ENCODE peak calls at places on chromosomes 4 and X, in seven cellular contexts. B, P, M, K, T, F and S are unnamed samples.

GRCh38 chr4:153465145-153465544 is 1.0 kb upstream of the TMEM131L start:
- DNase-seq in P (no peak), K (no peak), M (no peak), F (no peak), B (peak), T (no peak), S (no peak)

GRCh38 chr4:19987746-19988145 is 264.0 kb upstream of the SLIT2 start:
- DNase-seq in P (peak), T (peak), K (peak), B (peak), M (no peak), F (peak), S (peak)

GRCh38 chr4:72971572-72971971 is 97.9 kb downstream of the COX18 start:
- DNase-seq in K (peak), P (peak), F (peak), M (no peak), T (peak), B (peak), S (peak)

GRCh38 chr4:42123071-42123644 is 29.3 kb downstream of the BEND4 start:
- DNase-seq in M (no peak), T (no peak), F (no peak), B (no peak), P (no peak), K (no peak), S (no peak)

GRCh38 chr4:155909615-155910226 is 6.2 kb downstream of the TDO2 start:
- DNase-seq in K (no peak), F (no peak), M (no peak), B (no peak), T (no peak), P (no peak), S (no peak)

GRCh38 chr4:37615059-37615719 is 71.0 kb downstream of the RELL1 start:
- DNase-seq in K (no peak), P (no peak), M (no peak), T (no peak), B (no peak), F (no peak), S (no peak)

GRCh38 chr4:67744561-67745283 is 9.5 kb downstream of the GNRHR start:
- DNase-seq in F (peak), P (no peak), T (no peak), K (peak), B (no peak), M (no peak), S (peak)

GRCh38 chrX:88613338-88613737 is 133.7 kb upstream of the CPXCR1 start:
- DNase-seq in B (no peak), F (no peak), K (peak), T (peak), P (no peak), M (no peak), S (no peak)

GRCh38 chr4:57195622-57196021 is 85.4 kb upstream of the IGFBP7 start:
- DNase-seq in B (no peak), T (no peak), P (no peak), M (no peak), K (no peak), F (no peak), S (no peak)

GRCh38 chrX:39874202-39874816 is 223.4 kb downstream of the BCOR start:
- DNase-seq in M (no peak), F (no peak), T (peak), P (no peak), K (no peak), B (no peak), S (peak)

GRCh38 chrX:110317079-110317819 is 636 bp downstream of the AMMECR1 start:
- DNase-seq in M (peak), F (no peak), T (peak), P (no peak), B (no peak), K (no peak), S (no peak)

GRCh38 chr4:154779362-154779947 is 1.6 kb upstream of the RBM46 start:
- DNase-seq in B (peak), T (peak), K (peak), M (no peak), F (peak), P (peak), S (peak)

GRCh38 chrX:10208953-10209352 is 52.2 kb downstream of the CLCN4 start:
- DNase-seq in T (no peak), B (no peak), P (no peak), K (no peak), F (no peak), M (no peak), S (no peak)

GRCh38 chr4:137253949-137254348 is 278.3 kb downstream of the PCDH18 start:
- DNase-seq in F (peak), B (peak), T (no peak), P (peak), M (no peak), K (peak), S (peak)

GRCh38 chr4:15688056-15688455 is 6.4 kb downstream of the FAM200B start:
- DNase-seq in T (no peak), P (no peak), F (no peak), B (no peak), M (no peak), K (no peak), S (no peak)

GRCh38 chr4:41204400-41204978 is 9.9 kb downstream of the APBB2 start:
- DNase-seq in T (peak), M (no peak), K (peak), B (peak), F (peak), P (no peak), S (peak)

GRCh38 chr4:36349904-36350554 is 68.6 kb downstream of the DTHD1 start:
- DNase-seq in K (no peak), M (no peak), P (no peak), T (no peak), F (no peak), B (no peak), S (no peak)

GRCh38 chr4:186760576-186760975 is 36.9 kb upstream of the FAT1 start:
- DNase-seq in B (peak), T (no peak), P (peak), M (no peak), F (peak), K (peak), S (peak)

GRCh38 chr4:26871611-26872010 is 11.0 kb downstream of the STIM2 start:
- DNase-seq in M (no peak), K (peak), P (no peak), T (no peak), F (peak), B (no peak), S (peak)

GRCh38 chrX:72268601-72269365 is 8.3 kb downstream of the RPS4X start:
- DNase-seq in T (no peak), B (peak), M (no peak), P (peak), K (peak), F (peak), S (peak)

GRCh38 chr4:8332038-8332857 is 62.7 kb downstream of the HTRA3 start:
- DNase-seq in B (no peak), K (no peak), T (no peak), F (no peak), M (no peak), P (no peak), S (no peak)

GRCh38 chrX:140764401-140764919 is 54.9 kb downstream of the LINC00632 start:
- DNase-seq in B (peak), P (no peak), K (peak), T (peak), M (peak), F (peak), S (peak)

GRCh38 chr4:127622923-127623754 is 9.6 kb upstream of the INTU start:
- DNase-seq in K (peak), M (peak), F (peak), B (peak), P (no peak), T (peak), S (no peak)

GRCh38 chrX:143854006-143854405 is 29.9 kb upstream of the UBE2NL start:
- DNase-seq in P (no peak), B (peak), T (no peak), M (no peak), K (peak), F (peak), S (peak)

GRCh38 chrX:54786972-54787371 is 11.1 kb downstream of the ITIH6 start:
- DNase-seq in K (no peak), B (no peak), T (no peak), F (no peak), M (no peak), P (no peak), S (no peak)

GRCh38 chrX:40065291-40066046 is 32.3 kb downstream of the BCOR start:
- DNase-seq in T (no peak), F (no peak), B (no peak), P (no peak), M (peak), K (no peak), S (no peak)

GRCh38 chrX:128021566-128021965 is 30.6 kb downstream of the ACTRT1 start:
- DNase-seq in F (no peak), M (no peak), P (no peak), B (no peak), K (no peak), T (peak), S (no peak)

GRCh38 chrX:57286507-57287251 is at the start of gene FAAH2:
- DNase-seq in T (peak), P (no peak), M (peak), K (no peak), B (no peak), F (no peak), S (no peak)

GRCh38 chrX:115939636-115940160 is 230.8 kb upstream of the AGTR2 start:
- DNase-seq in M (no peak), K (no peak), F (no peak), T (no peak), P (no peak), B (no peak), S (no peak)

GRCh38 chrX:148457279-148457678 is 43.1 kb upstream of the AFF2 start:
- DNase-seq in M (no peak), P (no peak), B (no peak), T (no peak), F (no peak), K (no peak), S (no peak)

GRCh38 chr4:137998666-137999429 is 243.3 kb downstream of the SLC7A11 start:
- DNase-seq in B (no peak), M (no peak), T (no peak), K (peak), F (peak), P (peak), S (peak)

GRCh38 chr4:150656882-150657281 is 74.9 kb downstream of the MAB21L2 start:
- DNase-seq in T (peak), M (no peak), P (no peak), B (no peak), K (peak), F (no peak), S (no peak)
- TF ChIP-seq CTCF in T (no peak), M (no peak), P (no peak), B (no peak), K (no peak), F (no peak), S (no peak)

GRCh38 chrX:17527135-17527701 is 152.2 kb downstream of the NHS start:
- DNase-seq in K (no peak), P (no peak), F (no peak), T (peak), M (peak), B (peak), S (no peak)

GRCh38 chrX:17525266-17525665 is 150.3 kb downstream of the NHS start:
- DNase-seq in K (no peak), B (no peak), M (no peak), P (no peak), F (peak), T (no peak), S (no peak)

GRCh38 chrX:17525762-17526555 is 151.0 kb downstream of the NHS start:
- DNase-seq in P (peak), B (peak), T (no peak), K (no peak), M (no peak), F (peak), S (no peak)

GRCh38 chrX:17529349-17529748 is 154.3 kb downstream of the NHS start:
- DNase-seq in F (no peak), T (no peak), K (no peak), P (no peak), B (no peak), M (no peak), S (no peak)

DNA sequence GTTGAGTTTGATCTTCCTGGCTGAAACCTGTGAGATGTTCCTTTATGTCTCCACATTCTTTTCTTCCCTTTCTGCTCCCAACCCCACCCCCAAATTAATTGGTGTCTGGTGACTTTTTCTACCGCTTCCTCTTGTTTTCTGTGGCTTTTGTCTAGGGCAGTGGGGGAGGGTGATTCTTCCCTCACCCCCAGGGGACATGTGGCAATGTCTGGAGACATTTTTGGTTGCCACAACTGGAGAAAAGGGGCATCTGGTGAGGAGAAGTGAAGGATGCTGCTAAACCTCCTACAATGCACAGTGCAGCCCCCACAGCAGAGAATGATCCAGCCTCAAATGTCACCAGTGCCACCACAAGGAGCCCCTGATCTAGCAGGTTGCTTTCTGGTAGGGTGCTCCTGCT is 152.9 kb downstream of the NHS start:
- DNase-seq in F (no peak), P (no peak), K (no peak), M (no peak), B (no peak), T (no peak), S (no peak)
- TF ChIP-seq CTCF in F (no peak), P (no peak), K (no peak), M (no peak), B (no peak), T (no peak), S (no peak)

GRCh38 chr4:146550161-146550560 is 28.4 kb upstream of the SLC10A7 start:
- DNase-seq in K (no peak), F (no peak), M (no peak), B (no peak), T (no peak), P (no peak), S (no peak)

GRCh38 chr4:146548443-146548842 is 26.7 kb upstream of the SLC10A7 start:
- DNase-seq in F (no peak), B (no peak), T (no peak), M (no peak), P (no peak), K (no peak), S (no peak)

DNA sequence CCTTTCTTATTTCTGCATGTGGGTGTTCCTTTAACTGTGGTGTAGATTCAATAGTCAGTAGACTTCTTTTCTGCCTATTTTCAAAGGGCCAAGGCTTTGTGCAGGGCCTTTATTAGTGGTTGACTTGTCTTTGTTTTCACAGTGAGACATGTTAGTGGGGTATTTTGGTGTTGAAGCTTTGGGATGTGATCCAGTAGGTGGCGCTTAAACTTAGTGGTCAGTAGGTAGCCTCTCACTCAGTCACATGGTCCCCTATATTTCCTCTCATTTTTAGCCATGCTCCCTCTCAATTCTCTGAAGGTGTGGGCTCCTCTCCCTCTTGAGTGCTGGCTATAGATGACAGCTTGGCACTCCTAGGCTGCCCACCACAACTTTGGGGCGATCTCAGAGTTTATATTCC is 23.4 kb upstream of the SLC10A7 start:
- DNase-seq in P (no peak), B (peak), T (peak), M (no peak), K (peak), F (no peak), S (peak)
- TF ChIP-seq CTCF in P (peak), B (peak), T (peak), M (peak), K (peak), F (peak), S (peak)

GRCh38 chr4:25702848-25703247 is 47.2 kb downstream of the SLC34A2 start:
- DNase-seq in P (peak), M (no peak), K (peak), F (peak), T (no peak), B (peak), S (peak)
- TF ChIP-seq CTCF in P (no peak), M (no peak), K (peak), F (no peak), T (no peak), B (peak), S (peak)

DNA sequence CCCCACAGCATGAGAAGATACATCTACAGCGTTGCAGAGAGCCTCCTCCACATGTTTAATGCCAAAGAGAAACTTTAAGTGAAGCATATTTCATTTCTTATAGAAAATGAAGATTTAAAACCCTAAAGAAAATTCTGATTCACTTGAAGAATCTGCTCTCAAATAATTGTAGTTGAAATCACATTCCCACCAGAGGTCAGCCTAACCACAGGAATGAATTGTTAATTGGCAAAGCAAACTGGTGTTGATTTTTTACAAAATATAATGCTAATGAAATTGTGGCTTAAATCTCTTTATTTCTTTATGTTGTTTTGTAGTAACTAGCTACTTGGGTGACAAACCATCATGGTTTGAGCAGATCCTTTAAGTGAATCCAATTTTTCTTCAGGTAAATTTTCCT is 31.1 kb upstream of the WDR17 start:
- DNase-seq in T (peak), K (peak), P (peak), B (peak), F (peak), M (no peak), S (peak)
- TF ChIP-seq CTCF in T (no peak), K (peak), P (peak), B (no peak), F (peak), M (peak), S (peak)

GRCh38 chr4:70313736-70314135 is 21.0 kb upstream of the CABS1 start:
- DNase-seq in M (no peak), K (no peak), P (no peak), F (no peak), B (no peak), T (no peak), S (no peak)

GRCh38 chr4:70315928-70316327 is 18.9 kb upstream of the CABS1 start:
- DNase-seq in F (no peak), M (no peak), K (no peak), P (no peak), B (no peak), T (no peak), S (no peak)
- TF ChIP-seq CTCF in F (no peak), M (no peak), K (no peak), P (no peak), B (no peak), T (no peak), S (no peak)

GRCh38 chr4:88672987-88673386 is 24.6 kb downstream of the NAP1L5 start:
- DNase-seq in P (no peak), T (peak), B (peak), K (peak), M (no peak), F (no peak), S (peak)
- TF ChIP-seq CTCF in P (peak), T (peak), B (peak), K (peak), M (peak), F (peak), S (peak)

GRCh38 chr4:80243274-80244018 is 23.0 kb upstream of the FGF5 start:
- DNase-seq in B (no peak), P (no peak), F (no peak), K (no peak), T (no peak), M (no peak), S (no peak)

GRCh38 chr4:80237992-80238391 is 28.5 kb upstream of the FGF5 start:
- DNase-seq in P (peak), T (peak), B (peak), M (no peak), F (peak), K (peak), S (peak)

GRCh38 chr4:80235451-80235850 is 31.0 kb upstream of the FGF5 start:
- DNase-seq in F (peak), B (peak), K (peak), T (no peak), P (no peak), M (no peak), S (peak)

GRCh38 chr4:80239480-80239879 is 27.0 kb upstream of the FGF5 start:
- DNase-seq in T (no peak), B (no peak), K (no peak), P (no peak), F (peak), M (no peak), S (no peak)

DNA sequence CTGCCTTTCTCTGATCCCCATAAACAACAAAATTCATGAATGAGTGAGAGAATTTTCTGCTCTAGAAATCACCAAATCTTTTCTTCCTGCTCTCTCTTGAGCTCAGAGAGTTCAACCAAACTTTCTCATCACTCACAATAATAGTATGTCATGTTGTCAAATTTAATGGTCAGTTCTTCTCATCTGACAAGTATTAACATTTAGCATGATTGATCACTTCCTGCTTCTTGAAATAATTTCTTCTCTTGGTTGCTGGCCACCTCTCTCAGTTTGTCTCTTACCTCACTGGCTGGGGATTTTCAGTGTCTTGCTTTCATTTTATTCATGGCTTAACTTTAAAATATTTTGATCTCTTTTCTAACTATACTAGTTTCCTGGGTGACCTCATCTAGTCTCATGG is 25.5 kb upstream of the FGF5 start:
- DNase-seq in F (peak), P (no peak), B (no peak), M (no peak), K (no peak), T (no peak), S (no peak)
- TF ChIP-seq CTCF in F (no peak), P (no peak), B (no peak), M (no peak), K (no peak), T (no peak), S (no peak)

GRCh38 chr4:1748465-1748995 is 27.2 kb downstream of the TACC3 start:
- DNase-seq in F (no peak), P (no peak), B (peak), K (peak), T (peak), M (peak), S (peak)
- TF ChIP-seq CTCF in F (peak), P (peak), B (peak), K (peak), T (peak), M (peak), S (peak)

DNA sequence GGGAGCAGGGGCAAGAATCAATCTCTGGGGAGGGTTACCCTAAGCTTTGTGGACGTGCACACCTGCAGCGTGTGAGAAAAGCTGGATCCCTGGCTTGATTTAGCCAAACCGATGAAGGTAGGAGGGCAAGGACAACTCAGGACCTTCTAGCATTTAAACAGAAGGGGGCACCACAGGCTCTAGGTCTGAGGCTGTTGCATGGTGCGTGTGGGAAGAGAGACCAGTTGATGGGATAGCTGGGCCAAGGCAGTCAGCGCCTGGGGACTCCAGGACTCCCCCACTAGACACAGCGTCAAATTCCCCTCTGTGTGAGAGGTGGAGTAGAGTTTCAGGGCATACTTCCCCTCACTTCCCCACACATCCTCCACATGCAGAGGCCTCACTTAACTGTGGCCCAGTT is 4.3 kb downstream of the GABRQ start:
- DNase-seq in K (peak), B (peak), T (peak), F (no peak), P (no peak), M (no peak), S (no peak)
- TF ChIP-seq CTCF in K (peak), B (no peak), T (no peak), F (no peak), P (peak), M (no peak), S (peak)